ENCODE peak calls at places on chromosomes 12 and 14, in eight cellular contexts. One of them, this sample, is unnamed.

GRCh38 chr12:65084579-65084978 is 36.5 kb downstream of the WIF1 start:
- DNase-seq in effector memory CD8-positive, alpha-beta T cell: no peak
- DNase-seq in nephron progenitor cell: no peak
- DNase-seq in mesothelial cell of epicardium: no peak
- DNase-seq in GM19239: no peak
- DNase-seq in left colon: no peak
- DNase-seq in C1 segment of cervical spinal cord: no peak
- DNase-seq in Ammon's horn: no peak
- DNase-seq in this sample: no peak

GRCh38 chr12:50986961-50987737 is 34.8 kb downstream of the HIGD1C start:
- DNase-seq in GM19239: no peak
- DNase-seq in left colon: peak
- DNase-seq in C1 segment of cervical spinal cord: peak
- DNase-seq in nephron progenitor cell: peak
- DNase-seq in effector memory CD8-positive, alpha-beta T cell: peak
- DNase-seq in mesothelial cell of epicardium: no peak
- DNase-seq in Ammon's horn: peak
- DNase-seq in this sample: peak

GRCh38 chr12:69682136-69682755 is 16.9 kb downstream of the BEST3 start:
- DNase-seq in effector memory CD8-positive, alpha-beta T cell: no peak
- DNase-seq in mesothelial cell of epicardium: no peak
- DNase-seq in left colon: no peak
- DNase-seq in nephron progenitor cell: no peak
- DNase-seq in C1 segment of cervical spinal cord: no peak
- DNase-seq in Ammon's horn: no peak
- DNase-seq in GM19239: no peak
- DNase-seq in this sample: no peak

GRCh38 chr14:84036863-84037262 is 1493.1 kb upstream of the FLRT2 start:
- DNase-seq in Ammon's horn: no peak
- DNase-seq in mesothelial cell of epicardium: no peak
- DNase-seq in C1 segment of cervical spinal cord: no peak
- DNase-seq in nephron progenitor cell: no peak
- DNase-seq in effector memory CD8-positive, alpha-beta T cell: no peak
- DNase-seq in GM19239: no peak
- DNase-seq in left colon: no peak
- DNase-seq in this sample: no peak

GRCh38 chr14:42323426-42323825 is 716.8 kb downstream of the LRFN5 start:
- DNase-seq in mesothelial cell of epicardium: no peak
- DNase-seq in nephron progenitor cell: no peak
- DNase-seq in GM19239: no peak
- DNase-seq in Ammon's horn: no peak
- DNase-seq in effector memory CD8-positive, alpha-beta T cell: no peak
- DNase-seq in left colon: no peak
- DNase-seq in C1 segment of cervical spinal cord: no peak
- DNase-seq in this sample: no peak

GRCh38 chr12:124583854-124584253 is 16.4 kb upstream of the NCOR2 start:
- DNase-seq in mesothelial cell of epicardium: no peak
- DNase-seq in C1 segment of cervical spinal cord: no peak
- DNase-seq in GM19239: no peak
- DNase-seq in effector memory CD8-positive, alpha-beta T cell: no peak
- DNase-seq in Ammon's horn: no peak
- DNase-seq in nephron progenitor cell: no peak
- DNase-seq in left colon: no peak
- DNase-seq in this sample: no peak

GRCh38 chr14:22837750-22838538 is 1.6 kb downstream of the MMP14 start:
- DNase-seq in left colon: peak
- DNase-seq in effector memory CD8-positive, alpha-beta T cell: no peak
- DNase-seq in C1 segment of cervical spinal cord: no peak
- DNase-seq in nephron progenitor cell: no peak
- DNase-seq in mesothelial cell of epicardium: no peak
- DNase-seq in Ammon's horn: no peak
- DNase-seq in GM19239: peak
- DNase-seq in this sample: peak

GRCh38 chr12:19431407-19432308 is 7.6 kb upstream of the AEBP2 start:
- DNase-seq in GM19239: no peak
- DNase-seq in Ammon's horn: peak
- DNase-seq in effector memory CD8-positive, alpha-beta T cell: no peak
- DNase-seq in C1 segment of cervical spinal cord: no peak
- DNase-seq in mesothelial cell of epicardium: peak
- DNase-seq in left colon: no peak
- DNase-seq in nephron progenitor cell: no peak
- DNase-seq in this sample: no peak

GRCh38 chr12:26378721-26379120 is 183.3 kb downstream of the SSPN start:
- DNase-seq in nephron progenitor cell: no peak
- DNase-seq in Ammon's horn: peak
- DNase-seq in C1 segment of cervical spinal cord: peak
- DNase-seq in mesothelial cell of epicardium: no peak
- DNase-seq in GM19239: no peak
- DNase-seq in left colon: peak
- DNase-seq in effector memory CD8-positive, alpha-beta T cell: no peak
- DNase-seq in this sample: peak

GRCh38 chr12:64528616-64529015 is 76.7 kb downstream of the TBK1 start:
- DNase-seq in left colon: no peak
- DNase-seq in Ammon's horn: no peak
- DNase-seq in mesothelial cell of epicardium: no peak
- DNase-seq in effector memory CD8-positive, alpha-beta T cell: no peak
- DNase-seq in C1 segment of cervical spinal cord: no peak
- DNase-seq in GM19239: no peak
- DNase-seq in nephron progenitor cell: no peak
- DNase-seq in this sample: no peak